ENCODE peak calls at places on chromosomes 4 and X, in nine cellular contexts. One of them, this sample, is unnamed.

GRCh38 chr4:118680808-118681207 is 4.4 kb upstream of the METTL14 start:
- DNase-seq in fibroblast of gingiva: no peak
- DNase-seq in cardiac septum: no peak
- DNase-seq in GM12892: no peak
- DNase-seq in G401: no peak
- DNase-seq in mesendoderm: peak
- DNase-seq in substantia nigra: no peak
- DNase-seq in GM12878: no peak
- DNase-seq in endothelial cell: no peak
- DNase-seq in this sample: no peak

GRCh38 chrX:110146521-110146920 is 143.6 kb downstream of the TMEM164 start:
- DNase-seq in fibroblast of gingiva: peak
- DNase-seq in cardiac septum: no peak
- DNase-seq in GM12892: no peak
- DNase-seq in G401: peak
- DNase-seq in mesendoderm: peak
- DNase-seq in substantia nigra: no peak
- DNase-seq in GM12878: no peak
- DNase-seq in endothelial cell: peak
- DNase-seq in this sample: peak

GRCh38 chr4:105241456-105241855 is 94.8 kb downstream of the TET2 start:
- DNase-seq in fibroblast of gingiva: no peak
- DNase-seq in cardiac septum: peak
- DNase-seq in GM12892: no peak
- DNase-seq in G401: peak
- DNase-seq in mesendoderm: no peak
- DNase-seq in substantia nigra: peak
- DNase-seq in GM12878: no peak
- DNase-seq in endothelial cell: no peak
- DNase-seq in this sample: no peak

GRCh38 chr4:113838421-113838820 is 76.9 kb upstream of the CAMK2D start:
- DNase-seq in fibroblast of gingiva: no peak
- DNase-seq in cardiac septum: no peak
- DNase-seq in GM12892: no peak
- DNase-seq in G401: no peak
- DNase-seq in mesendoderm: peak
- DNase-seq in substantia nigra: no peak
- DNase-seq in GM12878: no peak
- DNase-seq in endothelial cell: no peak
- DNase-seq in this sample: no peak

GRCh38 chrX:14729058-14729457 is 143.8 kb downstream of the FANCB start:
- DNase-seq in fibroblast of gingiva: no peak
- DNase-seq in cardiac septum: no peak
- DNase-seq in GM12892: no peak
- DNase-seq in G401: no peak
- DNase-seq in mesendoderm: peak
- DNase-seq in substantia nigra: no peak
- DNase-seq in GM12878: no peak
- DNase-seq in endothelial cell: no peak
- DNase-seq in this sample: no peak

GRCh38 chr4:17493629-17494028 is 18.3 kb downstream of the QDPR start:
- DNase-seq in fibroblast of gingiva: no peak
- DNase-seq in cardiac septum: no peak
- DNase-seq in GM12892: no peak
- DNase-seq in G401: no peak
- DNase-seq in mesendoderm: no peak
- DNase-seq in substantia nigra: no peak
- DNase-seq in GM12878: no peak
- DNase-seq in endothelial cell: no peak
- DNase-seq in this sample: no peak

GRCh38 chr4:24862073-24862751 is 50.6 kb downstream of the CCDC149 start:
- DNase-seq in fibroblast of gingiva: no peak
- DNase-seq in cardiac septum: no peak
- DNase-seq in GM12892: no peak
- DNase-seq in G401: no peak
- DNase-seq in mesendoderm: no peak
- DNase-seq in substantia nigra: no peak
- DNase-seq in GM12878: peak
- DNase-seq in endothelial cell: no peak
- DNase-seq in this sample: no peak

GRCh38 chr4:158958489-158959270 is 144.2 kb upstream of the RAPGEF2 start:
- DNase-seq in fibroblast of gingiva: no peak
- DNase-seq in cardiac septum: no peak
- DNase-seq in GM12892: no peak
- DNase-seq in G401: no peak
- DNase-seq in mesendoderm: no peak
- DNase-seq in substantia nigra: no peak
- DNase-seq in GM12878: no peak
- DNase-seq in endothelial cell: no peak
- DNase-seq in this sample: no peak

GRCh38 chr4:121658125-121658524 is 38.7 kb downstream of the ANXA5 start:
- DNase-seq in fibroblast of gingiva: no peak
- DNase-seq in cardiac septum: no peak
- DNase-seq in GM12892: no peak
- DNase-seq in G401: no peak
- DNase-seq in mesendoderm: no peak
- DNase-seq in substantia nigra: no peak
- DNase-seq in GM12878: no peak
- DNase-seq in endothelial cell: no peak
- DNase-seq in this sample: no peak

GRCh38 chr4:68917016-68917415 is 34.6 kb downstream of the UGT2A3 start:
- DNase-seq in fibroblast of gingiva: no peak
- DNase-seq in cardiac septum: no peak
- DNase-seq in GM12892: no peak
- DNase-seq in G401: no peak
- DNase-seq in mesendoderm: no peak
- DNase-seq in substantia nigra: no peak
- DNase-seq in GM12878: no peak
- DNase-seq in endothelial cell: no peak
- DNase-seq in this sample: no peak

This sample was measured in adipocyte.